ENCODE peak calls at places on chromosomes 2 and 18, in ten cellular contexts. Z is ovary, C is thyroid gland, N is IMR-90, F is uterus, V is body of pancreas, I is esophagus squamous epithelium, D is right lobe of liver, Y is adrenal gland, K is NB4. T is an unnamed sample.

GRCh38 chr2:189585357-189585756 is 4.8 kb upstream of the SLC40A1 start:
- DNase-seq in F (no peak), Y (no peak), I (no peak), N (no peak), D (no peak), Z (no peak), C (no peak), K (no peak), V (no peak), T (no peak)

GRCh38 chr2:230564805-230565779 is 147.6 kb upstream of the CAB39 start:
- DNase-seq in F (no peak), Y (no peak), D (no peak), N (peak), V (no peak), K (peak), Z (no peak), C (no peak), I (no peak), T (no peak)

GRCh38 chr18:42178381-42179080 is 223.5 kb downstream of the PIK3C3 start:
- DNase-seq in K (no peak), V (no peak), Y (no peak), F (no peak), D (no peak), I (no peak), N (no peak), Z (no peak), C (no peak), T (no peak)

GRCh38 chr2:239750929-239751718 is 274.0 kb downstream of the NDUFA10 start:
- DNase-seq in Y (no peak), K (no peak), Z (no peak), C (no peak), V (no peak), N (no peak), F (no peak), D (peak), I (no peak), T (no peak)

GRCh38 chr2:176157499-176158305 is 595 bp downstream of the HOXD3 start:
- DNase-seq in V (no peak), I (no peak), Y (no peak), C (no peak), N (no peak), K (no peak), Z (peak), F (no peak), D (no peak), T (peak)

GRCh38 chr18:9993846-9994660 is 80.2 kb downstream of the VAPA start:
- DNase-seq in Y (no peak), D (no peak), Z (no peak), I (no peak), F (peak), C (no peak), V (peak), K (no peak), N (no peak), T (no peak)

GRCh38 chr2:38074775-38075435 is 1.0 kb downstream of the CYP1B1 start:
- DNase-seq in C (no peak), D (peak), I (no peak), V (peak), F (no peak), Z (peak), Y (peak), N (no peak), K (peak), T (no peak)

GRCh38 chr18:79684787-79685186 is 5.2 kb downstream of the CTDP1 start:
- DNase-seq in C (no peak), N (peak), I (no peak), K (peak), V (no peak), D (no peak), Y (no peak), F (no peak), Z (no peak), T (no peak)

GRCh38 chr2:240170354-240170735 is 29.9 kb upstream of the OTOS start:
- DNase-seq in I (no peak), Z (no peak), K (no peak), N (peak), V (no peak), C (no peak), D (peak), F (no peak), Y (no peak), T (no peak)

GRCh38 chr2:10544252-10544651 is 96.1 kb upstream of the ODC1 start:
- DNase-seq in V (no peak), D (no peak), N (no peak), Y (no peak), K (peak), F (no peak), C (no peak), I (no peak), Z (no peak), T (no peak)

GRCh38 chr18:40608220-40608619 is 1346.8 kb upstream of the PIK3C3 start:
- DNase-seq in V (no peak), I (no peak), N (no peak), F (no peak), Y (no peak), Z (no peak), K (no peak), C (no peak), D (no peak), T (no peak)

GRCh38 chr18:79422022-79422782 is 26.5 kb downstream of the NFATC1 start:
- DNase-seq in K (peak), C (no peak), D (no peak), I (no peak), V (no peak), Y (no peak), Z (no peak), N (peak), F (no peak), T (no peak)

GRCh38 chr2:121906170-121906569 is 150.7 kb downstream of the TSN start:
- DNase-seq in D (no peak), I (no peak), N (no peak), C (no peak), Y (no peak), Z (no peak), F (no peak), K (no peak), V (no peak), T (no peak)

GRCh38 chr2:69124327-69124726 is 111.3 kb downstream of the ANTXR1 start:
- DNase-seq in D (no peak), I (no peak), N (no peak), C (no peak), Y (no peak), V (no peak), K (peak), Z (no peak), F (no peak), T (no peak)

GRCh38 chr2:240999873-241000541 is 1.6 kb downstream of the SNED1 start:
- DNase-seq in N (no peak), Z (no peak), K (no peak), I (no peak), C (peak), D (peak), V (no peak), Y (no peak), F (no peak), T (peak)

GRCh38 chr18:10020176-10020575 is 106.4 kb downstream of the VAPA start:
- DNase-seq in Z (no peak), D (no peak), N (no peak), Y (no peak), V (no peak), C (no peak), K (peak), F (no peak), I (no peak), T (no peak)

GRCh38 chr2:238523158-238524110 is 96.7 kb downstream of the ASB1 start:
- DNase-seq in F (peak), C (peak), V (peak), D (peak), Y (peak), Z (peak), I (no peak), N (peak), K (peak), T (no peak)

GRCh38 chr2:78861546-78861945 is 164.0 kb upstream of the REG3G start:
- DNase-seq in Z (no peak), F (no peak), V (peak), C (no peak), Y (no peak), N (no peak), D (no peak), K (peak), I (no peak), T (no peak)

GRCh38 chr2:136238552-136239346 is 120.8 kb upstream of the CXCR4 start:
- DNase-seq in N (peak), I (no peak), D (no peak), C (no peak), Z (no peak), V (peak), Y (no peak), F (no peak), K (peak), T (peak)

GRCh38 chr2:58039170-58039611 is 7.4 kb upstream of the VRK2 start:
- DNase-seq in D (no peak), N (peak), V (no peak), Z (no peak), C (no peak), I (no peak), Y (no peak), K (peak), F (no peak), T (no peak)

GRCh38 chr18:61975526-61976326 is 82.9 kb upstream of the RNF152 start:
- DNase-seq in Z (no peak), D (no peak), K (no peak), I (no peak), Y (no peak), V (no peak), F (no peak), N (no peak), C (no peak), T (no peak)

GRCh38 chr2:175002547-175003274 is 2.5 kb downstream of the CHN1 start:
- DNase-seq in D (no peak), F (no peak), N (no peak), V (no peak), Y (no peak), C (no peak), K (no peak), I (no peak), Z (no peak), T (no peak)

GRCh38 chr18:36194719-36195315 is 7.5 kb downstream of the MOCOS start:
- DNase-seq in C (no peak), F (no peak), I (no peak), Y (no peak), Z (no peak), D (no peak), N (no peak), K (no peak), V (no peak), T (no peak)

GRCh38 chr18:76450452-76450851 is 44.6 kb downstream of the ZNF516 start:
- DNase-seq in K (no peak), V (no peak), Z (peak), I (no peak), F (no peak), D (no peak), C (no peak), N (peak), Y (no peak), T (peak)

GRCh38 chr18:30328839-30329238 is 713.7 kb downstream of the DSC3 start:
- DNase-seq in F (no peak), N (no peak), V (no peak), D (no peak), C (no peak), Y (no peak), Z (no peak), K (no peak), I (no peak), T (no peak)

GRCh38 chr2:181258761-181259160 is 198.4 kb upstream of the ITGA4 start:
- DNase-seq in F (no peak), Y (no peak), I (no peak), C (no peak), N (peak), V (no peak), D (no peak), Z (no peak), K (no peak), T (no peak)

GRCh38 chr18:23253630-23254029 is 118.3 kb downstream of the CABLES1 start:
- DNase-seq in N (no peak), F (no peak), V (no peak), D (no peak), K (no peak), Z (no peak), I (no peak), Y (no peak), C (no peak), T (no peak)

GRCh38 chr2:183079335-183079775 is 808 bp downstream of the DUSP19 start:
- DNase-seq in Z (no peak), D (no peak), N (no peak), F (no peak), C (no peak), Y (peak), I (no peak), K (peak), V (peak), T (no peak)

GRCh38 chr2:183078163-183078466 is 432 bp upstream of the DUSP19 start:
- DNase-seq in K (no peak), Y (no peak), I (no peak), N (no peak), C (no peak), V (no peak), Z (no peak), F (peak), D (no peak), T (peak)

GRCh38 chr2:183081908-183082307 is 3.4 kb downstream of the DUSP19 start:
- DNase-seq in K (no peak), Z (no peak), C (peak), I (no peak), N (peak), D (no peak), Y (no peak), V (no peak), F (no peak), T (no peak)

GRCh38 chr2:183078467-183079334 is at the start of gene DUSP19:
- DNase-seq in I (no peak), Z (peak), V (peak), C (peak), N (peak), Y (peak), F (peak), K (peak), D (peak), T (peak)
- TF ChIP-seq POLR2A in I (no peak), Z (peak), V (peak), C (no peak), N (peak), Y (peak), F (peak), K (peak), D (peak), T (peak)

GRCh38 chr2:218805627-218806026 is 23.7 kb downstream of the CYP27A1 start:
- DNase-seq in K (no peak), D (no peak), N (peak), V (no peak), Z (no peak), C (peak), F (no peak), Y (no peak), I (no peak), T (no peak)
- H3K4me3 ChIP-seq in K (no peak), D (no peak), N (no peak), V (no peak), Z (no peak), C (no peak), F (no peak), Y (no peak), I (no peak), T (no peak)

GRCh38 chr2:25215948-25216679 is 47.7 kb upstream of the POMC start:
- DNase-seq in N (no peak), V (peak), Y (peak), I (peak), Z (peak), F (peak), C (peak), D (peak), K (peak), T (peak)
- TF ChIP-seq POLR2A in N (no peak), V (peak), Y (peak), I (no peak), Z (no peak), F (peak), C (no peak), D (peak), K (no peak), T (peak)

GRCh38 chr2:222480497-222480896 is 56.2 kb downstream of the SGPP2 start:
- DNase-seq in F (no peak), I (no peak), N (no peak), C (no peak), V (no peak), Z (no peak), D (no peak), Y (no peak), K (no peak), T (no peak)
- H3K4me3 ChIP-seq in F (no peak), I (no peak), N (no peak), C (no peak), V (no peak), Z (no peak), D (no peak), Y (no peak), K (no peak), T (no peak)

DNA sequence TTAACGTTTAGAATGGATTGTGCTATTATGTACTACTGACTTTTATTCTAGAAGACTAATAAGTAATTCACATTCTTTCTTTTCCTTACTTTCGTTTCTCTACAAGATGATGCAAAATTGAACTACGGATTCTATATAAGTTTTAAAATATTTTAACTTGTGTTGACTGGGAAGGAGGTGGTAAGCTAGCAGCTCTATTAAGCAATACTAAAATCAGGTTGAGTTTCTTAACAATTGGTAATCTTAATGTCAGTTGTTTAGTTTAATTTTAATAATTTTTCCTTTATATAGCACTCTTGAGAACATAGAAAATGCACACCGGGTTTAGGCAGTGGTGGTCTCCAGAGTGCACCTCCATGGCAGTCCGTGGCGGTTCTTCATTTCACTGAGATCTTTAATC is 215.2 kb downstream of the MCFD2 start:
- DNase-seq in I (no peak), D (no peak), C (no peak), F (no peak), Y (no peak), N (no peak), K (no peak), Z (no peak), V (no peak), T (no peak)
- TF ChIP-seq POLR2A in I (no peak), D (no peak), C (no peak), F (no peak), Y (no peak), N (no peak), K (no peak), Z (no peak), V (no peak), T (no peak)

DNA sequence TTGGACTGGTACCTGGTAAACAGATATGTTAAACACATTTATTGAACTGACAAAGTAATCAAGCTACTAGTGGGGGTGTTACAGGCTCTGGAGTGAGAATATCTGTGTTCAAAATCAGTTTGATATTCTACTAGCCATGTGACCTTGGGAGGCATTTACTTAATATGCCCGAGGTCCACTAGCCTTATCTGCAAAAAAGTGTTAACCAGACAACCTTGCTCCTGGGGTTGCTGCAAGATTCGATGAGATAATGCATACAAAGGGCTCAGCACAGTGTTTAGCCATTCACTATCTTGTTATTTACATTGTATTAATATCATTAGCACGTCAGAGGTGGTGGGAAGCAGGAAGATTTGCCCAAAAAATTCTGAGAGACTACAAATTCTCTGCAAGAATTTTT is 103.3 kb downstream of the CDH2 start:
- DNase-seq in F (no peak), I (no peak), V (no peak), C (no peak), Z (no peak), K (no peak), Y (no peak), N (no peak), D (no peak), T (no peak)
- H3K4me3 ChIP-seq in F (no peak), I (no peak), V (no peak), C (no peak), Z (no peak), K (no peak), Y (no peak), N (no peak), D (no peak), T (no peak)

GRCh38 chr18:3595282-3596273 is 145.6 kb downstream of the TGIF1 start:
- DNase-seq in F (peak), D (no peak), I (no peak), K (peak), V (peak), Y (peak), C (no peak), Z (peak), N (peak), T (peak)
- TF ChIP-seq POLR2A in F (peak), D (peak), I (no peak), K (no peak), V (peak), Y (peak), C (no peak), Z (no peak), N (peak), T (no peak)

GRCh38 chr18:34976084-34976483 is 65.1 kb upstream of the MAPRE2 start:
- DNase-seq in Z (no peak), I (no peak), K (no peak), C (peak), V (no peak), F (no peak), N (no peak), D (no peak), Y (no peak), T (no peak)
- H3K4me3 ChIP-seq in Z (no peak), I (no peak), K (no peak), C (no peak), V (peak), F (peak), N (no peak), D (no peak), Y (no peak), T (peak)